ENCODE peak calls at places on chromosomes 16 and 17, in six cellular contexts. G is body of pancreas, Y is sigmoid colon, S is right lobe of liver, Q is mammary epithelial cell, T is psoas muscle. V is an unnamed sample.

GRCh38 chr16:1823821-1824220 is 2.8 kb downstream of the HAGH start:
- DNase-seq in G (peak; percentile 50), Y (no peak), S (peak; percentile 74), Q (peak; percentile 46), T (no peak), V (peak; percentile 25)

GRCh38 chr17:869067-869466 is 86.9 kb downstream of the MRM3 start:
- DNase-seq in G (peak; percentile 55), Y (peak; percentile 94), S (no peak), Q (no peak), T (peak; percentile 92), V (peak; percentile 41)

GRCh38 chr17:40952675-40953074 is 14.1 kb downstream of the KRT39 start:
- DNase-seq in G (peak; percentile 25), Y (no peak), S (no peak), Q (peak; percentile 92), T (no peak), V (no peak)

GRCh38 chr16:66924527-66925321 is 611 bp downstream of the RRAD start:
- DNase-seq in G (peak; percentile 30), Y (no peak), S (no peak), Q (no peak), T (peak; percentile 73), V (peak; percentile 65)

GRCh38 chr16:56795011-56795410 is 65.1 kb downstream of the NUP93 start:
- DNase-seq in G (no peak), Y (no peak), S (no peak), Q (no peak), T (no peak), V (no peak)

GRCh38 chr16:64629622-64630021 is 492.2 kb downstream of the CDH11 start:
- DNase-seq in G (no peak), Y (no peak), S (no peak), Q (no peak), T (no peak), V (no peak)

GRCh38 chr16:66902648-66903543 is 15.8 kb downstream of the CDH16 start:
- DNase-seq in G (no peak), Y (no peak), S (no peak), Q (no peak), T (peak; percentile 49), V (peak; percentile 22)

GRCh38 chr16:48479955-48480354 is 94.7 kb upstream of the SIAH1 start:
- DNase-seq in G (no peak), Y (no peak), S (no peak), Q (no peak), T (no peak), V (no peak)

GRCh38 chr17:79648181-79648831 is 37.5 kb upstream of the RBFOX3 start:
- DNase-seq in G (no peak), Y (peak; percentile 59), S (peak; percentile 41), Q (no peak), T (peak; percentile 22), V (no peak)

GRCh38 chr16:12002447-12003006 is 26.0 kb downstream of the SNX29 start:
- DNase-seq in G (no peak), Y (no peak), S (no peak), Q (no peak), T (no peak), V (no peak)

GRCh38 chr16:23505942-23506605 is 4.2 kb downstream of the GGA2 start:
- DNase-seq in G (no peak), Y (no peak), S (no peak), Q (no peak), T (no peak), V (no peak)

GRCh38 chr16:20774703-20775362 is 11.0 kb downstream of the ACSM3 start:
- DNase-seq in G (peak; percentile 78), Y (no peak), S (peak; percentile 68), Q (peak; percentile 68), T (peak; percentile 41), V (peak; percentile 80)

GRCh38 chr17:44324092-44324570 is 492 bp downstream of the SLC25A39 start:
- DNase-seq in G (peak; percentile 40), Y (no peak), S (no peak), Q (peak; percentile 35), T (peak; percentile 61), V (peak; percentile 27)
- H3K4me1 ChIP-seq in G (peaks cover 33% of the 10 kb centered on the region), Y (no peaks in the 10 kb centered on the region), S (no peaks in the 10 kb centered on the region), Q (peaks cover 8% of the 10 kb centered on the region), T (peaks cover 9% of the 10 kb centered on the region), V (peaks cover 18% of the 10 kb centered on the region)

DNA sequence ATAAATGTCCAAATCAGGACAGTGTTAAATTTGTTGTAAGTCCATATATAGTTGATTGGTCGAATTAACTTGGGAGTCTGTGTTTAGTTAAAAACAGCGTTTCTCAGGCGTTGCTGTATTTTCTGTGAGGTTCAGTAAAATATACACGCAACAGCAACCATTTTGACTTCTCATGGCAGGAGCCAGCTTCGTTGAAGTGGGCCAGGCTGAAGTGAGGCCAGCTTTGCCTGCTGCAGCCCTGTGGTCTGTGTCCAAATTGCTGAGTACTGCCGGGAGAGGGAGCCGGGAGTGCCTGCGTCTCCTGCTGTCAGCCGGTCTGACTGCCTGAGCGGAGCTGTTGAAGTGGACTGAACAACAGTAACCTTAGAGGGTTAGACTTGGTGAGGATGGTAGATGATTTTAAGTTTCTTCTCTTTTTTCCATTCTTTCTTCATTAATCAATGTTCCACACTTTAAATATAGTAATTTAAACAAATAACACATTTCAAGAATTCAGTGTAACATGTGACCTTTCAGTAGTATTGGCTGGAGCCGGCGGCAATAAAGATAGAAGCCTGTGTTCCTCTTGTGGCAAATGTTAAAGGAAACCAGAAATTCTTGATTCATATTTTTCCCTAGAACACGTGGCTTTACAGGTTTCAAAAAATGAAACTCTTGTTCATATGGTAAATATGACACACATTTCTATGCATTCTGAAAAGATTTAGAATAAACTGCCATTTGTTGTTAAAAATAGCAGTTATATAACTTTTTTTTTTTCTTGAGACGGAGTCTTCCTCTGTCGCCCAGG is 37.0 kb upstream of the ZNF750 start:
- DNase-seq in G (peak; percentile 92), Y (peak; percentile 96), S (peak; percentile 71), Q (peak; percentile 81), T (peak; percentile 91), V (peak; percentile 77)
- TF ChIP-seq CTCF in G (peak; percentile 30), Y (peak; percentile 36), S (peak; percentile 44), Q (peak; percentile 24), T (peak; percentile 52), V (no peak)

GRCh38 chr17:74558882-74559519 is 8.3 kb downstream of the CD300H start:
- DNase-seq in G (no peak), Y (no peak), S (no peak), Q (no peak), T (no peak), V (no peak)
- H3K4me1 ChIP-seq in G (no peaks in the 10 kb centered on the region), Y (no peaks in the 10 kb centered on the region), S (no peaks in the 10 kb centered on the region), Q (no peaks in the 10 kb centered on the region), T (no peaks in the 10 kb centered on the region), V (no peaks in the 10 kb centered on the region)

DNA sequence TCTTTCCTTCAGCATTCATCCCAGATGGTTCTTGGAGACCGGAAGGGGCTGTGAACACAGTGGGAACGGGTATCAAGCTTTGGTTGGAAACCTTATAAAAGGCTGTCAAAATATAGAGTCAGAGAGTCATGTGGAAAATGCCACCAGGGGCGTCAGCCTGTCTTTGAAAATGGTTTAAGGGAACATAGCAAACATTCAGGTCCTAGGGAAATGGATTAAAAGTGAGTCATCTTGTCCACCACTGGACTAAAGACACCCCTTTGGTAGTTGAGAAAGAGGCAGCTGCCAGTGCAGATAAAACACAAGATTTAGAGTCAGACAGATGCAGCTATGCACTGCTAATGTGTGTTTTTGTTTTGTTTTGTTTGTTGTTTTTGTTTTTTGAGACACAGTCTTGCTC is 47.8 kb upstream of the BCO1 start:
- DNase-seq in G (no peak), Y (no peak), S (no peak), Q (peak; percentile 22), T (no peak), V (no peak)
- TF ChIP-seq CTCF in G (no peak), Y (no peak), S (no peak), Q (no peak), T (no peak), V (no peak)

GRCh38 chr17:81046770-81047359 is 11.9 kb downstream of the BAIAP2 start:
- DNase-seq in G (no peak), Y (no peak), S (no peak), Q (no peak), T (no peak), V (no peak)
- H3K4me1 ChIP-seq in G (peaks cover 31% of the 10 kb centered on the region), Y (no peaks in the 10 kb centered on the region), S (no peaks in the 10 kb centered on the region), Q (peaks cover 73% of the 10 kb centered on the region), T (peaks cover 18% of the 10 kb centered on the region), V (peaks cover 22% of the 10 kb centered on the region)

GRCh38 chr17:58432806-58433573 is 15.7 kb upstream of the RNF43 start:
- DNase-seq in G (no peak), Y (no peak), S (no peak), Q (no peak), T (no peak), V (no peak)
- TF ChIP-seq CTCF in G (no peak), Y (no peak), S (no peak), Q (peak; percentile 24), T (no peak), V (no peak)

V was measured in mucosa of descending colon.